ENCODE peak calls at places on chromosomes 5 and 9, in eight cellular contexts. U is GM04504; L is frontal cortex; E is stimulated activated CD4-positive, alpha-beta T cell treated with anti-CD3 and anti-CD28 coated beads, Interleukin-4, amount 100 ng/mL, for 4 hours; G is neural progenitor cell; Z is RCC 7860; N is GM19239; B is HuH-7. D is an unnamed sample.

GRCh38 chr5:174555726-174556125 is 168.7 kb upstream of the MSX2 start:
- DNase-seq in U (no peak), L (no peak), E (no peak), G (no peak), Z (no peak), N (no peak), B (no peak), D (no peak)

GRCh38 chr9:113502427-113503008 is 39.0 kb downstream of the RGS3 start:
- DNase-seq in U (no peak), L (no peak), E (no peak), G (no peak), Z (no peak), N (no peak), B (no peak), D (no peak)

GRCh38 chr5:30832519-30832918 is 361.0 kb upstream of the CDH6 start:
- DNase-seq in U (no peak), L (no peak), E (no peak), G (no peak), Z (no peak), N (no peak), B (no peak), D (no peak)

GRCh38 chr9:88826651-88827245 is 164.5 kb upstream of the S1PR3 start:
- DNase-seq in U (no peak), L (no peak), E (no peak), G (no peak), Z (no peak), N (no peak), B (no peak), D (peak)

GRCh38 chr9:70073193-70073592 is 29.5 kb downstream of the MAMDC2 start:
- DNase-seq in U (no peak), L (no peak), E (no peak), G (no peak), Z (no peak), N (no peak), B (no peak), D (no peak)

GRCh38 chr5:149995385-149996085 is 4.9 kb downstream of the TIGD6 start:
- DNase-seq in U (no peak), L (no peak), E (no peak), G (no peak), Z (no peak), N (no peak), B (no peak), D (no peak)

GRCh38 chr9:84843175-84843824 is 173.8 kb downstream of the NTRK2 start:
- DNase-seq in U (no peak), L (no peak), E (no peak), G (no peak), Z (no peak), N (no peak), B (no peak), D (no peak)

GRCh38 chr5:103800728-103801127 is 238.1 kb upstream of the NUDT12 start:
- DNase-seq in U (peak), L (no peak), E (no peak), G (no peak), Z (no peak), N (no peak), B (no peak), D (no peak)

GRCh38 chr5:153516503-153516902 is 26.0 kb downstream of the GRIA1 start:
- DNase-seq in U (no peak), L (no peak), E (no peak), G (peak), Z (no peak), N (no peak), B (no peak), D (no peak)

GRCh38 chr5:149403923-149404745 is 25.0 kb upstream of the IL17B start:
- DNase-seq in U (peak), L (no peak), E (no peak), G (no peak), Z (peak), N (no peak), B (no peak), D (peak)

GRCh38 chr5:142748568-142749249 is 21.5 kb upstream of the ARHGAP26 start:
- DNase-seq in U (no peak), L (no peak), E (peak), G (peak), Z (peak), N (no peak), B (no peak), D (no peak)

GRCh38 chr5:181151146-181151545 is 3.8 kb downstream of the OR2V2 start:
- DNase-seq in U (no peak), L (no peak), E (no peak), G (peak), Z (no peak), N (no peak), B (no peak), D (no peak)